ENCODE peak calls at places on chromosomes 5 and 9, in five cellular contexts. K is SK-N-SH, R is NB4, M is A549, H is AG04450. L is an unnamed sample.

GRCh38 chr5:129460121-129460950 is at the start of gene ADAMTS19:
- DNase-seq in H (no peak), R (no peak), M (no peak), K (peak), L (peak)

GRCh38 chr9:127407505-127407868 is 10.5 kb downstream of the SLC2A8 start:
- DNase-seq in M (no peak), R (no peak), K (no peak), H (no peak), L (no peak)

GRCh38 chr5:78472469-78473106 is 112.2 kb downstream of the SCAMP1 start:
- DNase-seq in M (no peak), H (no peak), K (no peak), R (no peak), L (no peak)

GRCh38 chr9:29625292-29625731 is 2052.0 kb upstream of the C9orf72 start:
- DNase-seq in H (no peak), K (peak), R (no peak), M (no peak), L (no peak)

GRCh38 chr9:132078369-132079356 is 1.0 kb downstream of the MED27 start:
- DNase-seq in K (peak), H (no peak), M (peak), R (no peak), L (no peak)

GRCh38 chr5:40409600-40409999 is 270.1 kb upstream of the PTGER4 start:
- DNase-seq in H (no peak), R (peak), M (no peak), K (no peak), L (no peak)

GRCh38 chr9:108972186-108972585 is 38.0 kb downstream of the ABITRAM start:
- DNase-seq in M (no peak), K (no peak), H (no peak), R (no peak), L (no peak)

GRCh38 chr5:60161340-60161934 is 267.9 kb upstream of the PDE4D start:
- DNase-seq in R (peak), M (peak), K (peak), H (no peak), L (no peak)

GRCh38 chr5:136518814-136519213 is 153.5 kb upstream of the TRPC7 start:
- DNase-seq in M (no peak), H (no peak), R (no peak), K (no peak), L (no peak)

GRCh38 chr5:32541241-32541640 is 44.1 kb upstream of the SUB1 start:
- DNase-seq in H (no peak), R (no peak), K (peak), M (no peak), L (no peak)

GRCh38 chr5:172871982-172872381 is 37.9 kb downstream of the ERGIC1 start:
- DNase-seq in M (no peak), R (peak), H (no peak), K (no peak), L (no peak)

GRCh38 chr5:135163391-135163790 is 129.4 kb upstream of the PITX1 start:
- DNase-seq in H (no peak), R (no peak), M (no peak), K (no peak), L (no peak)
- H3K4me3 ChIP-seq in H (no peak), R (no peak), M (no peak), K (no peak), L (no peak)

GRCh38 chr5:179766021-179766725 is 27.6 kb upstream of the LTC4S start:
- DNase-seq in K (peak), R (peak), M (no peak), H (no peak), L (no peak)

GRCh38 chr5:179762781-179763176 is 30.2 kb downstream of the MAML1 start:
- DNase-seq in K (no peak), H (no peak), R (no peak), M (no peak), L (no peak)

GRCh38 chr5:179765400-179765799 is 28.4 kb upstream of the LTC4S start:
- DNase-seq in K (peak), H (no peak), M (no peak), R (peak), L (no peak)

GRCh38 chr5:179762079-179762780 is 29.6 kb downstream of the MAML1 start:
- DNase-seq in M (no peak), H (no peak), K (peak), R (peak), L (no peak)

DNA sequence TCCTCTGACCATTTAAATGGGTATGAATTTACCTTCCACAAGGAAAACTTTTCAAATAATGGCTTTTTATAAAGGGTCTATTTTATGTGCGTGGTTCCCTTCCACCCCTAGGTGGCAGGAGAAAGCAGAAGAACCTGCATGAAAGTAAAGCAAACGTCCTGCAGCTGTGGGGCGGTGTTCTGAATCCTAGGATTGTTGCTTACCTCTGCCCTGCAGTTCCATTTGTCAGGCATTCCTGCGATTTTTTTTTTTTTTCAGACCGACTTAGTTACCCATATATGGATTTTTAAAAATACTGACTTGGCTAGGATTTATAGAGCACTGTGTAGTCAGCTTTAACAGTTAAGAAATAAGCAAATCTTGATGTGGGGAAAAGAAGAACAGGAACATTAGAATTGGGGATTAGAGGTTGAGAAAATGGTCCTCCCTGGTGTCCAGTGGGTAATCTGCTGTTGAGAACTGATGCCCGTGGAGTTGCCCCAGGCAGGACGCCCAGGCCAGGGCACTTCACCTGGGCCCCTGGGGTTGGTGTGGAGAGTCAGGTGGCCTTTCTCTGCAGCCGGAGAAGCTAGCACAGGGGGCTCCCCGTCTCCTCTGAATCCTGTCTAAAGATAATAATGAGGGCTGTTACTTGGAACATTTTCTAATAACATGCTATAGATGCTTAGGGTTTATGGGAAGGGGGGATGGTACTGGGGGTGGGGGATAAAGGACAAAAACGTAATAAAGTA is 30.4 kb upstream of the LTC4S start:
- DNase-seq in M (peak), R (peak), K (peak), H (peak), L (peak)
- TF ChIP-seq CTCF in M (peak), R (peak), K (peak), H (peak), L (peak)

DNA sequence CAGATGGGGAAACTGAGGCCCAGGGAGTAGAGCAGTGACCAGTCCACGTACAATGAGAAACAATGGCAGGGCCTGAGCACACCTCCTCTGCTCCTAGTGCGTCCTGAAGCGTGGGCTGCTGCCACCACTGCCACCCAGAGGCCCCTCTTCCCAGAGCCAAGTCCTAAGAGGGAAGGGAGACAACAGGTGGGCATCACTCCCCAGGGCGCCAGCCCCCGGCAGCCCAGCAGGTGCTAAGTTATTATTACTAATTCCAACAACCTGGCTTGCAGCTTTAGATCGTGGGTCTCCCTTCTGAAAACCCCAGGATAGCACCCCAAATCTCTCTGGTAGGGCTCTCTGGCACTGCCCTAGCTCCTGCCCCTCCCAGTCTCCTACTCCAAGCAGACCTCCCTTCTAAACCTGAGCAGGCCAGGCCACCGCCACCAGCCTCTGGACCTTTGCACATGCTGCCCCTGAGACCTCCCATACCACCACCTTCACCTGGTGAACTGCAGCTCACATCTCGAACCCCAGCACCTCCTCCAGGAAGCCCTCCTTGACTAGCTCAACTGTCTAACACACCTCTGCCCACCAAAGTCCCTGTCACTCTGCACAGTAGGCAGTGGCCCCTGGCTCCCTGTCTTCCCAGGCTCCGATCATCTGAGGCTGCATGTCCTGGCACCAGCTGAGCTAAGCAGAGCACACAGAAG is 65.8 kb downstream of the VAV2 start:
- DNase-seq in R (no peak), M (no peak), H (no peak), K (no peak), L (no peak)
- H3K4me3 ChIP-seq in R (no peak), M (no peak), H (no peak), K (no peak), L (no peak)

DNA sequence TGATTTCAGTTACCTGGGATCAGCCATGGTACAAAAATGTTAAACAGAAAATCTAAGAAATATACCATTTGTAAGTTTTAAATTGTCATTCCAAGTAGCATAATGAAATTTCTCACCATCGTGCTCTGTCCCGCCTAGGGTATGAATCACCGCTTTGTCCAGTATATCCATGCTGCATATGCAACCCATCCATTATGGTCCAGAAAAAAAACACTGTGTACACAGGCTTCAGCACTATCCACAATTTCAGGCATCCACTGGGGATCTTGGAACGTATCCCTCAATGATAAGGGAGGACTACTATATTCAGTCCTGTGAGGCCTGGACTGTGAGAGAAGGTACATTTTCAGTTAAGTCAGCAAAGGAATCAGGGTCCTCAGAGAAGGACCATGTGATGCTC is 37.6 kb upstream of the HNRNPA0 start:
- DNase-seq in R (no peak), M (no peak), K (no peak), H (no peak), L (no peak)
- TF ChIP-seq CTCF in R (no peak), M (no peak), K (no peak), H (no peak), L (no peak)

GRCh38 chr9:94553029-94553938 is 1.6 kb upstream of the PCAT7 start:
- DNase-seq in R (peak), K (no peak), H (no peak), M (no peak), L (no peak)

GRCh38 chr9:94554439-94555331 is at the start of gene PCAT7:
- DNase-seq in K (peak), H (no peak), M (peak), R (peak), L (peak)

GRCh38 chr9:94554078-94554438 is 825 bp upstream of the PCAT7 start:
- DNase-seq in H (no peak), K (no peak), R (no peak), M (no peak), L (peak)
- H3K4me3 ChIP-seq in H (no peak), K (no peak), R (no peak), M (peak), L (peak)

L was measured in pancreas.